ENCODE peak calls at places on chromosomes 1 and 21, in ten cellular contexts. B, U, R, Y, N, M, S, D, H and O are unnamed samples.

GRCh38 chr1:15347182-15347581 is 62.5 kb upstream of the EFHD2 start:
- DNase-seq in B (no peak), Y (no peak), N (no peak), S (no peak), M (no peak), H (no peak), D (peak), U (no peak), R (no peak), O (no peak)

GRCh38 chr1:211135342-211135950 is 1.5 kb upstream of the KCNH1 start:
- DNase-seq in U (no peak), M (peak), B (peak), R (peak), N (no peak), D (no peak), S (peak), H (peak), Y (peak), O (no peak)

GRCh38 chr1:17717595-17717994 is 37.5 kb upstream of the ACTL8 start:
- DNase-seq in H (no peak), R (no peak), D (no peak), U (no peak), Y (no peak), S (no peak), N (no peak), M (no peak), B (no peak), O (no peak)

GRCh38 chr1:221715321-221716169 is 26.3 kb downstream of the DUSP10 start:
- DNase-seq in U (no peak), H (peak), N (no peak), S (peak), M (no peak), R (no peak), B (no peak), D (no peak), Y (no peak), O (no peak)

GRCh38 chr1:177023249-177023648 is 141.3 kb downstream of the ASTN1 start:
- DNase-seq in B (no peak), H (no peak), D (no peak), S (no peak), Y (no peak), N (no peak), U (peak), M (no peak), R (no peak), O (no peak)

GRCh38 chr21:15093216-15093615 is 28.4 kb upstream of the NRIP1 start:
- DNase-seq in N (no peak), S (no peak), H (no peak), U (no peak), R (no peak), B (no peak), Y (no peak), M (no peak), D (no peak), O (no peak)

GRCh38 chr1:91605566-91605965 is 104.9 kb downstream of the CDC7 start:
- DNase-seq in U (no peak), H (no peak), D (no peak), S (no peak), R (no peak), M (no peak), B (no peak), Y (no peak), N (no peak), O (no peak)

GRCh38 chr1:224521904-224522734 is 87.5 kb upstream of the WDR26 start:
- DNase-seq in B (no peak), H (no peak), D (no peak), S (no peak), N (no peak), R (no peak), U (no peak), Y (no peak), M (no peak), O (no peak)

GRCh38 chr1:211305044-211305443 is 21.6 kb upstream of the TRAF5 start:
- DNase-seq in S (no peak), M (no peak), U (no peak), Y (no peak), R (no peak), H (peak), N (peak), B (no peak), D (no peak), O (no peak)

GRCh38 chr1:181846681-181847080 is 214.8 kb downstream of the ZNF648 start:
- DNase-seq in U (no peak), D (no peak), B (no peak), M (no peak), H (no peak), Y (no peak), S (no peak), N (no peak), R (no peak), O (no peak)

GRCh38 chr1:18761948-18762905 is 97.2 kb downstream of the TAS1R2 start:
- DNase-seq in S (no peak), D (no peak), R (no peak), H (no peak), M (no peak), U (no peak), N (peak), Y (no peak), B (no peak), O (no peak)

GRCh38 chr1:109781807-109782206 is 18.1 kb upstream of the EPS8L3 start:
- DNase-seq in Y (no peak), B (no peak), S (no peak), D (no peak), H (no peak), R (no peak), U (no peak), N (no peak), M (no peak), O (no peak)

GRCh38 chr21:36877741-36878140 is 88.7 kb downstream of the HLCS start:
- DNase-seq in N (no peak), B (no peak), U (no peak), Y (no peak), D (no peak), R (no peak), S (no peak), M (no peak), H (no peak), O (no peak)

GRCh38 chr1:33342041-33342723 is 21.3 kb upstream of the A3GALT2 start:
- DNase-seq in B (no peak), U (no peak), R (peak), N (peak), S (peak), Y (no peak), M (peak), D (no peak), H (peak), O (peak)

GRCh38 chr1:179012033-179012432 is 13.7 kb upstream of the FAM20B start:
- DNase-seq in S (no peak), R (no peak), M (no peak), D (no peak), U (no peak), N (no peak), B (no peak), Y (no peak), H (no peak), O (no peak)

GRCh38 chr1:185998391-185998790 is 264.2 kb downstream of the HMCN1 start:
- DNase-seq in Y (no peak), R (no peak), U (no peak), D (no peak), H (no peak), M (no peak), N (no peak), B (peak), S (no peak), O (no peak)

GRCh38 chr1:166721145-166721544 is 118.1 kb upstream of the POGK start:
- DNase-seq in S (no peak), U (no peak), M (no peak), B (peak), H (peak), R (no peak), Y (no peak), N (no peak), D (no peak), O (no peak)

GRCh38 chr1:51784997-51785421 is 93.5 kb downstream of the NRDC start:
- DNase-seq in H (peak), D (no peak), Y (no peak), U (no peak), N (no peak), R (no peak), M (no peak), B (no peak), S (no peak), O (no peak)

GRCh38 chr1:56780832-56781231 is 38.4 kb downstream of the FYB2 start:
- DNase-seq in H (no peak), Y (no peak), R (no peak), D (no peak), U (no peak), S (no peak), N (no peak), M (no peak), B (no peak), O (no peak)

GRCh38 chr1:204094262-204095247 is 21.6 kb downstream of the SOX13 start:
- DNase-seq in D (no peak), S (no peak), U (no peak), M (no peak), N (no peak), R (no peak), B (no peak), H (no peak), Y (no peak), O (no peak)

GRCh38 chr1:228353601-228354371 is 52.8 kb downstream of the TRIM11 start:
- DNase-seq in D (no peak), U (no peak), M (no peak), Y (no peak), H (no peak), N (no peak), B (no peak), R (no peak), S (no peak), O (no peak)

GRCh38 chr1:66350001-66350547 is 183.9 kb upstream of the SGIP1 start:
- DNase-seq in H (no peak), U (peak), N (no peak), B (peak), Y (peak), D (peak), S (no peak), R (no peak), M (no peak), O (peak)

GRCh38 chr1:208089971-208090755 is 154.0 kb downstream of the PLXNA2 start:
- DNase-seq in U (no peak), Y (no peak), R (no peak), B (no peak), H (peak), S (no peak), D (no peak), N (no peak), M (no peak), O (no peak)